ENCODE peak calls at places on chromosomes 11 and 22, in seven cellular contexts. K is tibial nerve, S is body of pancreas, U is colonic mucosa, V is H9, Z is WTC11, F is GM10248. R is an unnamed sample.

GRCh38 chr11:4090258-4090657 is 4.3 kb upstream of the RRM1 start:
- DNase-seq in Z (no peak), F (no peak), V (no peak), S (no peak), K (no peak), U (no peak), R (no peak)

GRCh38 chr11:45266693-45267451 is 19.3 kb downstream of the SYT13 start:
- DNase-seq in Z (peak), S (no peak), U (peak), F (no peak), V (peak), K (no peak), R (no peak)

GRCh38 chr11:85974126-85974525 is 94.8 kb downstream of the PICALM start:
- DNase-seq in K (no peak), S (no peak), U (no peak), V (no peak), Z (no peak), F (no peak), R (no peak)

GRCh38 chr22:37163618-37164534 is 14.2 kb upstream of the IL2RB start:
- DNase-seq in S (no peak), K (no peak), Z (no peak), F (peak), V (no peak), U (no peak), R (no peak)

GRCh38 chr11:57444362-57445074 is 15.8 kb upstream of the RTN4RL2 start:
- DNase-seq in U (peak), V (no peak), S (no peak), F (no peak), Z (no peak), K (no peak), R (peak)

GRCh38 chr11:46948378-46949131 is 12.0 kb downstream of the CSTPP1 start:
- DNase-seq in K (no peak), S (no peak), U (peak), V (no peak), Z (no peak), F (no peak), R (peak)

GRCh38 chr11:9568854-9569587 is 4.4 kb upstream of the WEE1 start:
- DNase-seq in S (peak), V (peak), F (no peak), K (peak), U (peak), Z (peak), R (peak)

GRCh38 chr11:1197886-1198765 is 24.7 kb upstream of the MUC5B start:
- DNase-seq in S (peak), V (peak), U (no peak), K (no peak), F (no peak), Z (peak), R (no peak)

GRCh38 chr22:45758603-45759002 is 87.0 kb downstream of the ATXN10 start:
- DNase-seq in K (no peak), F (no peak), Z (no peak), U (no peak), S (no peak), V (no peak), R (peak)

GRCh38 chr11:57639321-57640067 is 10.2 kb downstream of the YPEL4 start:
- DNase-seq in S (no peak), V (peak), U (no peak), K (no peak), Z (peak), F (no peak), R (no peak)

GRCh38 chr11:85752201-85752889 is 58.6 kb downstream of the SYTL2 start:
- DNase-seq in K (no peak), Z (no peak), F (no peak), V (no peak), U (no peak), S (peak), R (no peak)

GRCh38 chr11:129846508-129847335 is 31.1 kb downstream of the TMEM45B start:
- DNase-seq in S (no peak), V (no peak), U (no peak), F (no peak), Z (no peak), K (no peak), R (peak)

GRCh38 chr11:29135504-29135903 is 881.3 kb downstream of the KCNA4 start:
- DNase-seq in S (no peak), F (no peak), U (no peak), V (no peak), Z (no peak), K (no peak), R (peak)

GRCh38 chr11:45964911-45965389 is 42.5 kb downstream of the LARGE2 start:
- DNase-seq in Z (peak), K (no peak), S (peak), U (peak), F (peak), V (peak), R (peak)

GRCh38 chr11:130209128-130209932 is 49.7 kb downstream of the ST14 start:
- DNase-seq in Z (peak), F (no peak), K (no peak), S (no peak), U (peak), V (peak), R (no peak)

GRCh38 chr11:86761978-86762377 is 38.4 kb upstream of the PRSS23 start:
- DNase-seq in U (no peak), S (no peak), F (no peak), Z (no peak), K (no peak), V (no peak), R (peak)

GRCh38 chr11:66113132-66113856 is 43.2 kb downstream of the PACS1 start:
- DNase-seq in Z (no peak), F (no peak), V (no peak), K (no peak), S (no peak), U (no peak), R (peak)

GRCh38 chr11:8566613-8567210 is 27.3 kb downstream of the STK33 start:
- DNase-seq in F (peak), V (no peak), K (no peak), Z (no peak), U (no peak), S (no peak), R (peak)

GRCh38 chr22:44181912-44182590 is 1.3 kb downstream of the PARVG start:
- DNase-seq in Z (no peak), V (no peak), F (no peak), U (no peak), S (no peak), K (no peak), R (no peak)

GRCh38 chr22:29200901-29201300 is 4.8 kb upstream of the EMID1 start:
- DNase-seq in V (no peak), Z (no peak), F (no peak), U (no peak), K (no peak), S (no peak), R (no peak)

GRCh38 chr11:76880314-76880713 is 19.6 kb downstream of the ACER3 start:
- DNase-seq in Z (no peak), S (no peak), U (no peak), F (no peak), V (no peak), K (no peak), R (no peak)
- TF ChIP-seq CTCF in Z (no peak), S (no peak), U (no peak), F (no peak), V (no peak), K (no peak), R (peak)

GRCh38 chr22:33796494-33796893 is 123.8 kb downstream of the LARGE1 start:
- DNase-seq in K (no peak), V (no peak), F (no peak), Z (no peak), U (no peak), S (no peak), R (no peak)
- TF ChIP-seq CTCF in K (no peak), V (peak), F (no peak), Z (no peak), U (no peak), S (peak), R (no peak)

DNA sequence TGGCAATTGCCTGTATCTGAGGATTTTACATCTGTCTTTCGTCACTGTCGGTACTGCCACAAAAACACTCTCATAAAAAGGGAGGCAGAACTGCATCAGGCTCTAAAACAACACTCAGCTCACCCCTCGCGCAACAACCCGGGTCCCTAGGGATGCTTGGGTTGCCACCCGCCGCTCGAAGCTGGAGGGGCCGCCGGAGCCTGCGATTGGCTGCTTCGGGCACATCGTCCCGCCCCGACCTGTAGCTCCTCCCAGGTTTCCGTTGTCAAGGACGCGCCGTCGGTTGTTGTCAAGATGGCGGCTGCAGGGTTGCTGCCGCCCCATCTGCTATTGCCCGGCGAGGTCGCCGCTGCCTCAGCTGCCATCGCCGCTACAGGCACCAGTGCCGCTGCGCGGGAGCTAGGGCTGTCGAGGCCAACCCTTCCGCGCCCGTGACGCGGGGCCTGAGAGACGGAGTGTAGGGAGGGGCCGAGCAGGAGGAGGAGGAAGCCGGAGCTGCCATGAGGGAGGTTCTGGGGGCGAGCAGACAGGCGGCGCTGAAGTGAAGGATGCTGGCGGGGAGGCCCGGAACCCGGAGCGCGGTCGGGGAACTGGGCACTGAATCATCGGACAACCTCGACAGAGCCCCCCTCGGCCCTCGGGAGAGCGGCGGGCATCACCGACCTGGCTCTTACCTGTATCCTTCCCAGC is at the start of gene CEP126:
- DNase-seq in V (peak), Z (peak), S (peak), U (peak), K (peak), F (peak), R (peak)
- TF ChIP-seq CTCF in V (peak), Z (no peak), S (peak), U (peak), K (peak), F (no peak), R (peak)

GRCh38 chr22:42090596-42091445 is at the start of gene NDUFA6:
- DNase-seq in K (peak), U (peak), S (peak), V (peak), F (peak), Z (peak), R (peak)
- TF ChIP-seq CTCF in K (peak), U (peak), S (peak), V (peak), F (peak), Z (peak), R (peak)

DNA sequence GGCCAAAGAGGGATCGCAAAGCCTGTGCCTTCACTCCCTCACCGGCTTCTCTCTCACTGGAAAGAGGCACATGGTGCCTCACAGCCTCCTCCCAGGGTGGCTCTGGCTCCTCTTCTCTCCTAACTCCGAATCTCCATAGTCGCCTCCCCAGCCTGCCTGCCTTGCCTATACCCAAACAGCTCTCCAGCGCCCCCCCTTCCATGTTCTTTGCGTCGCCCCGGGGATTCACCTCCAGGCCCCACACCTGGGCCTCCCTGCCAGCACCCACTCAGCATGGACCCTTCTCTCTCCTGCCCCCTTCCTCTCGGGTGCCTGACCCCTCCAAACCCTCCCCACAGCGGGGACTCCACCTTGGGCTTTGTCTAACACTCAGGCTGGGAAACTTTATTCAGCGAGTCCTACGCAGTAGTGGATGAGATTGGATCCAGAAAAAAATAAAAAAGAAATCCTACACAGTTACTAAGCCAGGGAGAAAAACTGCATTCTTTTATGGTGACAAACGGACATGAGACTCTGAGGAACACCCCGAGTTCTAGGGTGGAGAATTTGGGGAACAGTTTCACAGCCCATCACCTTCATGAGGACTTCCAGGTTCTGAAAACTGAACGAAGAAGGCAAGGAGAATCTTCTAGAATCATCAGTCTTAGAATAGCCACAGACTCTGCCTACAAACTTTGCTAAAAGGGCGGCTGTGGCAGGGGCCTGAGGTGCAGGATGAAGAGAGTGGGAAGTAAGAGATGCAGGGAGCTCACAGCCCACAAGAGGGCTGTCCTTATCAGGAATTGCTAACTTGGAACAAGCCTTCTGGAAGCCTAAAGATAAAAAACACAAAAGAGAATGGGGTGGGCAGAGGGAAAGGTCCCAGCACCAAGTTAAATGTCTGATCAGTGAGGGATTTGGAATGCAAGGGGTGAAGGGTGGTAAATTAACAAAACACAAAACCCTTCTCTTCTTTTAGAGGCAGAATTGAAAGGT is 5.3 kb downstream of the PPM1F start:
- DNase-seq in K (no peak), F (no peak), U (no peak), Z (peak), V (peak), S (no peak), R (peak)
- TF ChIP-seq CTCF in K (peak), F (no peak), U (no peak), Z (no peak), V (peak), S (peak), R (peak)

GRCh38 chr11:119095066-119095880 is 6.4 kb downstream of the DPAGT1 start:
- DNase-seq in V (peak), U (peak), Z (peak), S (peak), F (peak), K (peak), R (peak)
- TF ChIP-seq CTCF in V (peak), U (no peak), Z (no peak), S (peak), F (no peak), K (peak), R (peak)

DNA sequence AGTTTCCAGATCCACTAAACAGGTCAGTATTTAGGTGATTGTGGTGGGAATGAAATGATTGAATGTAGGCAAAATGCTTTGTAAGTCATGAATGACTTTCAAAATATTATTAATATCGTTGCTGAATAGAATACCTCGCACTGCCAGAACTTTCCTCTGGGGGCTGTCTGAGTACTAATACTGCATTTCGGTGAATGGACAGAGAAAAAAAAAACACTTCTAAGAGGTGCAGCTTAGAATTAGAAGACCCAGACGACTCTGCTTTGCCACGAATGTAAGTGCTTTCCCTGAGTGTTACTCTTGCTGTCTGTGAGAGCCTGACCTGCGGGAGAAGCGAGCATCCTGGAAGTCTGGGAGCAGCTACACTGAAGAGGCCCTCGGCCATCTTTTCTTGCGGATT is 95.0 kb downstream of the SCN3B start:
- DNase-seq in F (no peak), Z (no peak), V (no peak), U (no peak), S (no peak), K (no peak), R (peak)
- TF ChIP-seq CTCF in F (no peak), Z (no peak), V (no peak), U (no peak), S (no peak), K (no peak), R (peak)

DNA sequence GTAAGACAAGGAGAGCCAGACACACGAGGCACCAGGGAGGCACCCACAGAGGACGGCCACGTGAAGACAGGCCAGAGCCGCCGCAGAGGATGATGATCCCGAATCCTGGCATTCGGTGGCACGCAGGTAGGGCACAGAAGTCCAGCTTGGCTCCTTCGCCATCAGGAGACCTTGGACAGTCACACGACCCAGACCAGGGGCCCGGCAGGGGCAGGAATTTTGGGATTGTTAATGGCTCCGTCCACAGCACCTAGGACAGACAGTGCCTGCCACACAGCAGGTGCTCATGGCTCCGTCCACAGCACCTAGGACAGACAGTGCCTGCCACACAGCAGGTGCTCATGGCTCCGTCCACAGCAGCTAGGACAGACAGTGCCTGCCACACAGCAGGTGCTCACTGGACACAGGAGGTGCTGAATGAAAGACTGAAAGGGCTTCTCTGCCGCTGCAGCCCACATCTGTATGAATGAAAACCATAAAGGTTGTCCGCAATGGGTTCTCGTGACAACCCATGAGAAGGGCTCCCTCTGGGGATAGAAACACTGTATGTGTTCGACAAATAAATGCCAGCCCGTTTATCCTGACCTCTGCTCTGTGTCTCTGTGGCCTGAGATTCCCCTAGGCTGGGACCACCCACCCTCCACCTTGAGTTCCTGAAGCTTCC is 341.6 kb downstream of the CTTN start:
- DNase-seq in Z (peak), S (peak), U (no peak), F (no peak), K (no peak), V (no peak), R (no peak)
- TF ChIP-seq CTCF in Z (no peak), S (no peak), U (no peak), F (no peak), K (no peak), V (peak), R (no peak)

GRCh38 chr11:6656581-6656915 is 939 bp upstream of the DCHS1 start:
- DNase-seq in S (no peak), V (no peak), K (no peak), U (no peak), F (no peak), Z (no peak), R (no peak)
- TF ChIP-seq CTCF in S (no peak), V (no peak), K (no peak), U (no peak), F (no peak), Z (no peak), R (no peak)